ENCODE peak calls at places on chromosomes 7 and 10, in four cellular contexts. M is K562, Y is GM12878, T is HL-60. B is an unnamed sample.

GRCh38 chr7:158748335-158748734 is 43.7 kb upstream of the NCAPG2 start:
- DNase-seq in T (no peak), Y (no peak), M (peak), B (no peak)

GRCh38 chr10:59633063-59633462 is 76.6 kb downstream of the SLC16A9 start:
- DNase-seq in M (peak), T (no peak), Y (no peak), B (no peak)

GRCh38 chr7:151245360-151246160 is 2.9 kb downstream of the SMARCD3 start:
- DNase-seq in Y (no peak), M (peak), T (no peak), B (peak)

GRCh38 chr10:19014034-19014433 is 34.6 kb upstream of the MALRD1 start:
- DNase-seq in M (no peak), T (no peak), Y (no peak), B (no peak)

GRCh38 chr7:4996696-4997222 is 37.8 kb upstream of the MMD2 start:
- DNase-seq in Y (no peak), T (no peak), M (no peak), B (no peak)

GRCh38 chr7:142925413-142925812 is 8.1 kb downstream of the TRPV5 start:
- DNase-seq in Y (no peak), M (peak), T (no peak), B (no peak)

GRCh38 chr10:121509776-121510175 is 88.5 kb downstream of the FGFR2 start:
- DNase-seq in T (no peak), M (no peak), Y (no peak), B (no peak)

GRCh38 chr7:90816511-90817142 is 220.5 kb downstream of the CDK14 start:
- DNase-seq in T (no peak), Y (peak), M (no peak), B (no peak)

GRCh38 chr10:33005322-33006282 is 47.6 kb upstream of the ITGB1 start:
- DNase-seq in M (peak), T (peak), Y (no peak), B (no peak)

GRCh38 chr10:111656066-111656465 is 527.5 kb downstream of the GPAM start:
- DNase-seq in Y (no peak), T (no peak), M (no peak), B (no peak)

GRCh38 chr10:47092822-47093221 is 181.6 kb downstream of the PTPN20 start:
- DNase-seq in T (no peak), Y (no peak), M (no peak), B (no peak)

GRCh38 chr10:131790021-131790420 is 110.8 kb upstream of the PPP2R2D start:
- DNase-seq in T (no peak), Y (no peak), M (peak), B (no peak)

GRCh38 chr7:147298611-147299043 is 1182.0 kb downstream of the CNTNAP2 start:
- DNase-seq in T (no peak), Y (no peak), M (no peak), B (no peak)

GRCh38 chr7:114789942-114790341 is 132.0 kb upstream of the MDFIC start:
- DNase-seq in Y (no peak), T (no peak), M (no peak), B (no peak)

GRCh38 chr7:24401628-24402593 is 117.9 kb downstream of the NPY start:
- DNase-seq in M (peak), T (no peak), Y (no peak), B (no peak)

GRCh38 chr7:135662373-135663114 is at the start of gene STMP1:
- DNase-seq in T (peak), M (peak), Y (peak), B (peak)
- TF ChIP-seq POLR2AphosphoS5 in T (peak), M (peak), Y (peak), B (peak)

DNA sequence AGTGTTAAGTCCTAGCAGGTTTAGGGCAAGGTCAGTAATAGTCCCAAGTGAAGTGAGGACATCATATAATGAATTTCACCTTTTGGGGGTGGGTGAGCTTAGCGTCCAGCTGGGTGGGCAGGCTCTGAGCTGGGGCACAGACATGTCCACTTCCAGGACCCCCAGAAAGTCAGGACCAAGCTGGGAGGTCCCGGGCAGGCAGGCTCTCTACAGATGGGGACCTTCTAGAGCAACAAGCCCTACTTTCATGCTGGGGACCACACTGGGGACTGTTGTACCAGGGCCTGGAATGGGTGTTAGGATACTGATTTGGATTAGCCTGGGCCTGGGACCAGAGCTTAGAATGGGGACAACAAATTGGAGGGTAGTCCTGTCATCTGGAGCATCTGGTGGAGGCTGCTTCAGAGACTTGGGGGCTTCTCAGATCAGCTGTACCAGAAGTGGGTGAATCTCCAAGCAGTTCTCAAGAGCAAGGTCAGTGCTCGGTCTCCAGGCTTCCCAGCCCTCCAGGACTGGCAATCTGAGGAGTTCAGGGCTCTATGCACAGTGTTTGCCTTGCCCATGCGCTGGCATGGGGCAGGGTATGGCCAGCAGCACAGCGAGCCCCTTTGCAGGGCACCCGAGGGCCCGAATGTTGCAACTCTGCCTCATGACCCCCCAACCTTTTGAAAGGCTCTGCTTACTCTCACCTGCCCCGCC is 83.2 kb downstream of the WDFY4 start:
- DNase-seq in M (no peak), T (no peak), Y (no peak), B (no peak)
- TF ChIP-seq SPI1 in M (no peak), T (no peak), Y (no peak), B (no peak)

GRCh38 chr7:69196593-69196992 is 401.7 kb upstream of the AUTS2 start:
- DNase-seq in Y (no peak), T (no peak), M (no peak), B (no peak)
- TF ChIP-seq POLR2AphosphoS5 in Y (no peak), T (no peak), M (no peak), B (no peak)

DNA sequence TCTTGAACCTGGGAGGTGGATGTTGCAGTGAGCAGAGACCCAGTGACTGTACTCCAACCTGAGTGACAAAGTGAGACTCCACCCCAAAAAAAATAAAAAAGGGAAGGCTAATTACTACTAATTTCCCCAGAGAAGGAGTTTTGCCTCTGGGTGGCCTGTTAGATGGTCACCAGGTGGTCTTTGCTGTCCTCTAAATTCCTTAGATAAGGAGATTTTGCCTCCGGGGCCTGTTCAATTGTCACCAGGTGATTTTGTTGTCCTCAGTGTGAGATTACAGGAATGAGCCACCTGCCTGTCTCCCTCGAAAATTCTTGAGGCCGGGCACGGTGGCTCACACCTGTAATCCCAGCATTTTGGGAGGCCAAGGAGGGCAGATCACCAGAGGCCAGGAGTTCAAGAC is 24.4 kb upstream of the ZMIZ2 start:
- DNase-seq in M (no peak), T (no peak), Y (no peak), B (no peak)
- TF ChIP-seq SPI1 in M (no peak), T (no peak), Y (no peak), B (no peak)

DNA sequence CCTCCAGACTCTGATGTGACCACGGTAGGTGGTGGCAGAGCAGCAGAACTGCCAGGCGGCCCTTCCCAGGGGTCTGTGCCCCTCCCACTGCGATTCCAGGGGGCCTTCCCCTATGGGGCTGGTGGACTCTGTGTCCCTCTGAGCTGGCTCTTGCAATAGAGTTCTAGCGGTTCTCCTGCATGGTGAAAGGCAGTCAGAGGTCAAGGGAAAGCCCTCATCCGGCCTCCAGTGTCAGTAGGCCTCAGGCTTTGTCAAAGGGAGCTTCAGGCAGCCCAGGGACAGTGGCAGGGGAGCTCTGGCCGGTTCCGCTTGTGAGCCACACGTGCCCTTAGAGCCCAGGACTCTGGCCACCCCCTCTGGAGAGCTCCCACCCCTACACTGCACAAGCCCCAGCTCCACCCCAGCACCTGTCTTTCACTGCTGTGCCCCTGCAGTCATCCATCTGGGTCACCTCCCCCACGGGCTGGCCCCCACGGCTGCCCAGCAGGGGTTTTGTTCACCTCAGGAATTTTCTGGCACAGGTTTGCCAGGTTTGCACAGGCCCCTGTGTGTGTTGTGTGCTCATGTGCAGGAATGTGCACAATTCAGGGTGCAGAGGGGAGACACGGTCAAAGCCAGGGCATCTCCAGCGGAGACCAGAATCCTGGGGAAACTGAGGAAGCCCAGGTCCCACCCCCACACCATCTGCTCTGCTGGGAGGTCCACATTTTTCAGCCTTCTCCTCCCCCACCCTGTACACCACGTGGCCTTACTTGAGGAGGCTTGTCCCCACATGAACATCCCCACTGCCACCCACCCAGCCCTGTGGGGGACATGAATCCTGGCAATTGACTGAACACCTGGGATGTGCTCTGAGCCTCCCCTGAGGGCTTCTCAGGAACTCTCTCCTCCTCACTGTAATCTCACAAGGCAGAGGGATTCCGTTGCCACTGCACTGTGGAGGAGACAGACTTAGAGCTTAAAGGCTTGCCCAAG is 23.8 kb downstream of the C10orf105 start:
- DNase-seq in T (no peak), Y (no peak), M (no peak), B (no peak)
- TF ChIP-seq POLR2AphosphoS5 in T (no peak), Y (no peak), M (no peak), B (no peak)

DNA sequence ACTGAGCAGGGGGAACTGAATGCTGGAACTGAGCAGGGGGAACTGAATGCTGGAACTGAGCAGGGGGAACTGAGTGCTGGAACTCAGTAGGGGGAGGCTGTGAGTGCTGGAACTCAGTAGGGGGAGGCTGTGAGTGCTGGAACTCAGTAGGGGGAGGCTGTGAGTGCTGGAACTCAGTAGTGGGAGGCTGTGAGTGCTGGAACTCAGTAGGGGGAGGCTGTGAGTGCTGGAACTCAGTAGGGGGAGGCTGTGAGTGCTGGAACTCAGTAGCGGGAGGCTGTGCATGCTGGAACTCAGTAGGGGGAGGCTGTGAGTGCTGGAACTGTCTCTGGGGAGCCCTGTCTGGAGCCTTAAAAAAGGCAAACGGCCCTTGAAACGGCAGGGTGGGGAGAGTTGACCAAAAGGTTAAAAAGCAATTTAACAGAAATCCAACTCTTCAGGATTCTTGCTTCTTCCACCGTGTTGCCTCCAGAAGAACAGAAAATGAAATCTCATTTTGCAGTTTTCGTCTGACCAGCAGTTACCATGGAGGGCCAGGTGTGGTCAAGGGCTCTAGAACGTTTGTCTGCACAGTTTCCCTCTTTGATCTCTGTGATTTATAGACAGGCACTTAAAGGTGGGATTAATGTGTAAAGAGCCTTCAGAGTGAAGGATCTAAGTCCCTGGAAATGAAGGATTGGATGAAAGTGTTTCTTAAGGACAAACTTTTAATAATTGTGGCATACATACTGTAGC is 19.1 kb downstream of the DOCK1 start:
- DNase-seq in Y (no peak), M (no peak), T (no peak), B (no peak)
- TF ChIP-seq SPI1 in Y (no peak), M (no peak), T (no peak), B (no peak)

GRCh38 chr7:76303829-76304505 is 1.5 kb downstream of the HSPB1 start:
- DNase-seq in Y (no peak), M (no peak), T (no peak), B (no peak)
- TF ChIP-seq POLR2AphosphoS5 in Y (no peak), M (no peak), T (no peak), B (no peak)

B was measured in GM12891.